ENCODE peak calls at places on chromosomes 1 and 21, in five cellular contexts. One of them, this sample, is unnamed.

GRCh38 chr1:96361961-96362360 is 359.6 kb upstream of the PTBP2 start:
- DNase-seq in A549: no peak
- DNase-seq in HepG2: no peak
- DNase-seq in GM12878: no peak
- DNase-seq in H1: no peak
- DNase-seq in this sample: no peak

GRCh38 chr1:3425486-3426215 is 28.8 kb upstream of the ARHGEF16 start:
- DNase-seq in A549: no peak
- DNase-seq in HepG2: no peak
- DNase-seq in GM12878: no peak
- DNase-seq in H1: no peak
- DNase-seq in this sample: no peak

GRCh38 chr1:157580179-157580827 is 17.6 kb downstream of the FCRL4 start:
- DNase-seq in A549: peak
- DNase-seq in HepG2: peak
- DNase-seq in GM12878: peak
- DNase-seq in H1: no peak
- DNase-seq in this sample: peak

GRCh38 chr21:25790122-25790951 is 55.6 kb downstream of the GABPA start:
- DNase-seq in A549: peak
- DNase-seq in HepG2: peak
- DNase-seq in GM12878: no peak
- DNase-seq in H1: no peak
- DNase-seq in this sample: peak

GRCh38 chr21:34936874-34937563 is 112.1 kb downstream of the RUNX1 start:
- DNase-seq in A549: no peak
- DNase-seq in HepG2: peak
- DNase-seq in GM12878: no peak
- DNase-seq in H1: no peak
- DNase-seq in this sample: no peak

GRCh38 chr1:202279806-202280205 is 61.9 kb downstream of the UBE2T start:
- DNase-seq in A549: no peak
- DNase-seq in HepG2: no peak
- DNase-seq in GM12878: no peak
- DNase-seq in H1: no peak
- DNase-seq in this sample: no peak

GRCh38 chr1:110524311-110525249 is 5.6 kb upstream of the KCNA10 start:
- DNase-seq in A549: peak
- DNase-seq in HepG2: peak
- DNase-seq in GM12878: no peak
- DNase-seq in H1: peak
- DNase-seq in this sample: peak

GRCh38 chr21:45136927-45137611 is 62.7 kb downstream of the ADARB1 start:
- DNase-seq in A549: peak
- DNase-seq in HepG2: peak
- DNase-seq in GM12878: no peak
- DNase-seq in H1: peak
- DNase-seq in this sample: peak

GRCh38 chr1:73644198-73644597 is 553.8 kb downstream of the LRRIQ3 start:
- DNase-seq in A549: no peak
- DNase-seq in HepG2: no peak
- DNase-seq in GM12878: no peak
- DNase-seq in H1: no peak
- DNase-seq in this sample: no peak

GRCh38 chr21:46154155-46154954 is 1.0 kb downstream of the FTCD start:
- DNase-seq in A549: no peak
- DNase-seq in HepG2: no peak
- DNase-seq in GM12878: no peak
- DNase-seq in H1: no peak
- DNase-seq in this sample: no peak

GRCh38 chr1:240322943-240323342 is 231.3 kb downstream of the FMN2 start:
- DNase-seq in A549: no peak
- DNase-seq in HepG2: no peak
- DNase-seq in GM12878: no peak
- DNase-seq in H1: no peak
- DNase-seq in this sample: no peak

GRCh38 chr1:44246806-44247205 is 33.5 kb downstream of the DMAP1 start:
- DNase-seq in A549: no peak
- DNase-seq in HepG2: no peak
- DNase-seq in GM12878: no peak
- DNase-seq in H1: no peak
- DNase-seq in this sample: no peak

GRCh38 chr1:44251486-44251885 is 38.2 kb downstream of the DMAP1 start:
- DNase-seq in A549: no peak
- DNase-seq in HepG2: no peak
- DNase-seq in GM12878: no peak
- DNase-seq in H1: no peak
- DNase-seq in this sample: no peak

GRCh38 chr1:44251989-44252625 is 38.8 kb downstream of the DMAP1 start:
- DNase-seq in A549: no peak
- DNase-seq in HepG2: no peak
- DNase-seq in GM12878: no peak
- DNase-seq in H1: no peak
- DNase-seq in this sample: no peak

GRCh38 chr1:44250113-44250781 is 37.0 kb downstream of the DMAP1 start:
- DNase-seq in A549: no peak
- DNase-seq in HepG2: no peak
- DNase-seq in GM12878: no peak
- DNase-seq in H1: no peak
- DNase-seq in this sample: no peak

DNA sequence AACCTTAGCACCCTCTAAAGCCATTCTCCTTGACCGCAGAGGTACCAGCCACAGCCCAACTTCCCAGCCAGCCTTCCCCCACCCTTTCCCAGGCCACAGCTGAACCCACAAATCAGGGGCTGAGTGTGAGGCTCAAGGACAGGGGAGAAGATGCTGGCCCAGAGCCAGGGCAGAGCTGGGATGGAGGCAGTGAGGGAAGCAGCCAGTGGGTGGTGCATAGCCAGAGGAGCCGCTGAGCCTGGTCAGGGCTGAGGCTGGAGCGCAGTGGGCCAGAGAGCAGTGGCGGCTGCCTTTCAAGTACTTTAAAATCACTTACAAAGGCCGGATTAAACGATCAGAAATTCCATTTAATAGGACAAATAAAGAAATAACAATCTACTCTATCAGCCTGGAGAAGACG is 36.3 kb downstream of the DMAP1 start:
- DNase-seq in A549: no peak
- DNase-seq in HepG2: no peak
- DNase-seq in GM12878: no peak
- DNase-seq in H1: no peak
- DNase-seq in this sample: peak
- TF ChIP-seq CTCF in A549: no peak
- TF ChIP-seq CTCF in HepG2: no peak
- TF ChIP-seq CTCF in GM12878: no peak
- TF ChIP-seq CTCF in H1: peak
- TF ChIP-seq CTCF in this sample: no peak

GRCh38 chr1:210123924-210124589 is 108.5 kb upstream of the SERTAD4 start:
- DNase-seq in A549: peak
- DNase-seq in HepG2: no peak
- DNase-seq in GM12878: no peak
- DNase-seq in H1: no peak
- DNase-seq in this sample: no peak
- TF ChIP-seq KDM1A in A549: no peak
- TF ChIP-seq KDM1A in HepG2: no peak
- TF ChIP-seq KDM1A in GM12878: no peak
- TF ChIP-seq KDM1A in H1: no peak
- TF ChIP-seq KDM1A in this sample: no peak

DNA sequence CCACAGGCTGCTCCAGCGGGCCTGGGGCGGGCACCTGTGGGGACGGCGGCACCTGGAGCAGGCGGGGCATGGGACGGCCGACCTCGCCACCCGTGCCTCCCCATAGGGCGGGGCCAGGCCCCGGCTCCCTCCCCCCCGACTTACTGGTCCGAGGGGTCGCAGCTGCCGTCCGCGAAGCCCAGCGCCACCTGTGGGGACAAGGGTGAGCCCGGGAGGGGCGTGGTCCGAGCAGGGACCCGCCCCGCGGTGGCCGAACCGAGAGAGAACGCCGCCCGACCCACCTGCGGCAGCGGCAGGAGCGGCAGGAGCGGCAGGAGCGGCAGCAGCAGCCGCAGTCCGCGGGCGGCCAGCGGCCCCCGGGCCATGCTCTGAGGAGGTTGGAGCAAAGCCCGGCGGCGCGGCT is at the start of gene TMEM52:
- DNase-seq in A549: no peak
- DNase-seq in HepG2: no peak
- DNase-seq in GM12878: no peak
- DNase-seq in H1: no peak
- DNase-seq in this sample: peak
- TF ChIP-seq CTCF in A549: no peak
- TF ChIP-seq CTCF in HepG2: peak
- TF ChIP-seq CTCF in GM12878: no peak
- TF ChIP-seq CTCF in H1: no peak
- TF ChIP-seq CTCF in this sample: peak

DNA sequence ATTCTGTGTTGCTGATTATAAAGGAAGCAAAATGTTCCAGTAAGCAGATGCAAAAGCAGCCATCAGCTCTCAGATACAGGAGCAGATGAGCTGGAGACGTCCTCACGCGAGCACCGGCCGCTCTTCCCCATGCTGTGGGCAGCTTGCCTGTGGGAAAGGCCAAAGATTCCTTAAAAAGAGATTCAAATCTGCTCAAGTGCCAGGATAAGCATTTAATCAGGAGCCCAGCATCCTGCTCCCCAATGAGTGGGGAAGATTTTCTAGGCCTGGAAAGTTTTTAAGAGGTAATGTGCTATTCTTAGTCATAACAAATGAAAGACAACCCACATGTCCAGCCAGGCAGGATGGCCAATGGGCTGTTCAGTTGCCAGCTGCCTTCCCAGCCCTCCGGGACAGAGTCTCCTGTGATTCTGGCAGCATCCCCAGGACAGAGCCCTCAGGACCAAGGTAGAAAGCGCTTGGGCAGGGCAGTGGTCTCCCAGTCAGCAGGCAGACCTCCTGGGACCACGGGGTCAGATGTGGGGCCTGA is 108.2 kb upstream of the TMPRSS2 start:
- DNase-seq in A549: no peak
- DNase-seq in HepG2: no peak
- DNase-seq in GM12878: no peak
- DNase-seq in H1: no peak
- DNase-seq in this sample: no peak
- TF ChIP-seq KDM1A in A549: no peak
- TF ChIP-seq KDM1A in HepG2: no peak
- TF ChIP-seq KDM1A in GM12878: no peak
- TF ChIP-seq KDM1A in H1: no peak
- TF ChIP-seq KDM1A in this sample: no peak

DNA sequence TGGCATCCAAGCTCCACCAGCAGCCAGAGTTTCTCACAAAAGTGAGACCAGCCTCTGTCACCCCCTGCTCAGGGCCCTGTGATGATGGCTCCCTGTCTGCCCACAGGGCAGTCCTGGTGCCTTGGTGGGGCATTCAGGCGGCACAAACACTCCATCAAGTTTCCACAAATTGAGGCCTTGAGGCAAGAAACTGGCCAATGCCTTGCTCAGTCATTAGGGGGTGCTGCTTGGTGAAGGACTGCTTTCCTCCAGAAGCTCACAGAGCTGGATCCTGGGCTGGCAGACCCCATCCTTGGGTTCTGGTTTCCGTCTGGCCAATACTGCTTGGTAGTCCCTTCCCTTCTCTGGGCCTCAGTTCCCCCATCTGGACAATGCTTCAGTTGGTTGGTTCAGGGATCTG is 12.5 kb upstream of the AHDC1 start:
- DNase-seq in A549: no peak
- DNase-seq in HepG2: no peak
- DNase-seq in GM12878: no peak
- DNase-seq in H1: no peak
- DNase-seq in this sample: peak
- TF ChIP-seq CTCF in A549: no peak
- TF ChIP-seq CTCF in HepG2: peak
- TF ChIP-seq CTCF in GM12878: peak
- TF ChIP-seq CTCF in H1: peak
- TF ChIP-seq CTCF in this sample: peak

DNA sequence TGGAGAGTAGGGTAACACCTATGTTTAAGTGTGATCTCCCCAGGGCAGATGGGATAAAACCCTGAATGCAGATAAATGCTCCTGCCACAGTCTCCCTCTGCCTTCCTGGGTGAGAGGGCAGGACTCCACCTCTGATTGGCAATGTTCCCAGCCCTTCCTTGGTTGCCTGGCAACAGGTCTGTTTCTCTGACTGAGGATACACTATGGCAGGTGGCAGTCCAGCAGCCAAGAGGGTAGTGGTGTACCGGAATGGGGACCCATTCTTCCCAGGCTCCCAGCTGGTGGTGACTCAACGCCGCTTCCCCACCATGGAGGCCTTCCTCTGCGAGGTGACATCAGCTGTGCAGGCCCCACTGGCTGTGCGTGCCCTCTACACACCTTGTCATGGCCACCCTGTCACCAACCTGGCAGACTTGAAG is at the start of gene DCDC2B:
- DNase-seq in A549: peak
- DNase-seq in HepG2: peak
- DNase-seq in GM12878: no peak
- DNase-seq in H1: no peak
- DNase-seq in this sample: no peak
- TF ChIP-seq KDM1A in A549: no peak
- TF ChIP-seq KDM1A in HepG2: no peak
- TF ChIP-seq KDM1A in GM12878: no peak
- TF ChIP-seq KDM1A in H1: no peak
- TF ChIP-seq KDM1A in this sample: no peak

This sample was measured in K562.